ENCODE peak calls at places on chromosome X, in nine cellular contexts. T is lung, S is gastrocnemius medialis, A is upper lobe of right lung, M is left lung, G is pancreas, Z is right lobe of liver, K is body of pancreas, I is RWPE2. Q is an unnamed sample.

GRCh38 chrX:100747090-100747489 is 15.2 kb upstream of the SYTL4 start:
- ATAC-seq in G (no peak), Z (no peak), S (no peak), I (no peak), T (no peak), M (no peak), K (no peak), A (no peak), Q (no peak)

GRCh38 chrX:53095796-53096195 is 1.9 kb downstream of the KANTR start:
- ATAC-seq in M (no peak), G (no peak), S (no peak), I (no peak), Z (no peak), A (no peak), T (no peak), K (no peak), Q (no peak)

GRCh38 chrX:20235755-20236154 is 31.0 kb downstream of the RPS6KA3 start:
- ATAC-seq in A (no peak), G (no peak), I (no peak), M (no peak), S (no peak), Z (no peak), T (no peak), K (no peak), Q (no peak)

GRCh38 chrX:112746812-112747630 is 67.3 kb upstream of the LHFPL1 start:
- ATAC-seq in I (no peak), A (no peak), G (no peak), T (no peak), S (no peak), M (no peak), Z (no peak), K (no peak), Q (no peak)

GRCh38 chrX:71543316-71543715 is 10.4 kb downstream of the OGT start:
- ATAC-seq in K (peak), A (peak), I (peak), S (peak), G (peak), T (peak), M (peak), Z (no peak), Q (peak)

GRCh38 chrX:51608071-51608470 is 10.6 kb downstream of the CENPVL3 start:
- ATAC-seq in Z (no peak), G (no peak), T (no peak), K (no peak), M (no peak), S (no peak), A (no peak), I (no peak), Q (no peak)

GRCh38 chrX:130981836-130982235 is 76.3 kb upstream of the ARHGAP36 start:
- ATAC-seq in M (no peak), K (no peak), Z (no peak), S (no peak), A (no peak), T (no peak), G (no peak), I (no peak), Q (no peak)

GRCh38 chrX:27600686-27601085 is 10.5 kb downstream of the DCAF8L2 start:
- ATAC-seq in K (no peak), A (no peak), T (no peak), Z (no peak), S (no peak), G (no peak), I (peak), M (no peak), Q (no peak)

GRCh38 chrX:72294497-72294896 is 11.2 kb downstream of the CITED1 start:
- ATAC-seq in Z (no peak), G (no peak), T (no peak), S (no peak), I (no peak), A (no peak), K (no peak), M (no peak), Q (no peak)

GRCh38 chrX:107675823-107676555 is 47.7 kb downstream of the PRPS1 start:
- ATAC-seq in Z (peak), T (no peak), M (peak), S (peak), K (no peak), A (peak), G (peak), I (no peak), Q (no peak)

GRCh38 chrX:13658602-13659001 is 5.7 kb downstream of the TCEANC start:
- ATAC-seq in A (peak), M (peak), S (peak), I (peak), T (no peak), Z (peak), K (peak), G (peak), Q (no peak)

DNA sequence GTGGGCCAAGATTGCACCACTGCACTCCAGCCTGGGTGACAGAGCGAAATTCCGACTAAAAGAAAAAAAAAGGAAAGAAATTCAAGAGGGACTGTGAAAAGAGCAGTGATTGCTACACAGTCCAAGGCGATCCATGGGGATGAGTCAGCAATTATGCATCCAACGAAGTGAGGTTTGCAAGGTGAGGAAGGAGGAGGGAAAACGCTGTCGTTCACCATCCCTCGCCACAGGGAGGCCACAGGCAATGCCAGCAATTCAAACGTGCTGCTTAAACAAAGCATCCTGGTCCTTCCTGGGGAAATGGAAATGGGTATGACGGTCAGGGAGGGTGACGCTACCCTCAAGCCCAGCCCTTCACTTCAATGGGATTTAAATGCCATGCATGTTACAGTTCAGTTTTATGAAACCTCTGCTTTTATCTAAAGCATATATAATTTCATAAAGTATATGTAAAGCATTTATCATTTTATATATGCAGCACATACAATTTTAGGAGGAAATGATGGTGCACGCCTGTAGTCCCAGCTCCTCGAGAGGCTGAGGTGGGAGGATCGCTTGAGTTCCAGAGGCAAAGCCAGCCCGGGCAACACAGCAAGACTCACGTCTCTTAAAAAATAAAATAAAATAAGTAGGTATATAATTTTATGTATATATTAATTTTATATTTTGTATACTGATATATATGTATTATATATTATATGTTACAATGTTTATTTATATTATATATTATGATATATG is 108.7 kb downstream of the DHRSX start:
- ATAC-seq in Z (peak), K (peak), A (peak), M (no peak), S (no peak), T (no peak), G (peak), I (peak), Q (no peak)
- TF ChIP-seq CTCF in Z (no peak), K (no peak), A (no peak), M (no peak), S (no peak), T (no peak), G (no peak), I (peak), Q (no peak)

GRCh38 chrX:56228914-56229313 is 3.2 kb upstream of the KLF8 start:
- ATAC-seq in K (no peak), Z (no peak), A (peak), T (no peak), M (no peak), G (no peak), S (no peak), I (no peak), Q (no peak)

GRCh38 chrX:56233100-56233499 is 944 bp downstream of the KLF8 start:
- ATAC-seq in K (peak), M (peak), G (peak), I (no peak), T (no peak), S (peak), A (peak), Z (peak), Q (peak)

GRCh38 chrX:56231706-56232105 is 450 bp upstream of the KLF8 start:
- ATAC-seq in G (no peak), I (no peak), T (no peak), K (no peak), A (no peak), Z (no peak), M (no peak), S (no peak), Q (no peak)

GRCh38 chrX:56233682-56234081 is 1.5 kb downstream of the KLF8 start:
- ATAC-seq in T (peak), K (peak), I (peak), M (peak), A (peak), G (peak), S (peak), Z (peak), Q (peak)

DNA sequence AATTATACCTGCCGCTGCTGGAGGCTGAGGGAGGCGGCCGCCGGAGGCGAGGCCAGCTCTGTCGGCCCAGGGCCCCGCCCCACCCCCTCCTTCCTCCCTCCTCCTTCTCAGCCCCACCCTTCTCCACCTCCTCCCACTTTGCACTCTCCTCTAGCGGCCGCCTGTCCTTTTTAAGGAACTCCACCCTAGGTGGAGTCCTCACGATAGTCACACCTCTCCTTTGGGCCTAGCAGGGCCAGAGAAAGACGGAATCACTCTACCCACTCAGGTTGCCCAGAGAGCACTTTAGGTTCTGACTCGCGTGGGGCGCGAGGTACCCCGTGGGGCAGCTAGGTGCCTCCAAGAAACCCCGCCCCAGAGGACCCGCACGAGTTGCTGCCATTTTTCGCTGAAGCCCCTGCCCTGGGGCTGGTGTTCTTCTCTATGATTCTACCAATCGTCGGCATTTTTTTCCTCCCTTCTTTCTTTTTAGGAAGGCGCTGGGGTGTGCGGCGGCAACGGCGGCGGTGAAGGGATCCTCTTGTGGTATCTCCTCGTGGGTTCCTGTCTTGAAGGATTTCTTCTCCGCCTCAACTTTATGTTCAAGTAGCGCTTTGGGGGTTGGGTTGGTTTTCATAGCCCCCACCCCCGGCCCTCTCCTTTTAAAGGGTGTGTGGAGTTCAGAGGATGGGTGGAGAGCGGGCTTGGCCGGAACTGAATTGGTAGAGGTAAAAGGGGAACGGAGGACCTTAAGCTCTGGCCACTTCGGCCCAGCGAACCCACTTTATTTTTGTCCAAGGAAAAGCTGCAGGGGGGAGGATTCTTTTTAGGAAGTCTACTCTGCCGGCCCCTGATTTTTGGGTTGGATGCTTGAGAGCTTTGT is at the start of gene KLF8:
- ATAC-seq in S (peak), T (peak), I (peak), K (peak), G (peak), M (peak), Z (peak), A (peak), Q (peak)
- H3K4me3 ChIP-seq in S (peak), T (peak), I (peak), K (peak), G (peak), M (peak), Z (peak), A (peak), Q (peak)

GRCh38 chrX:99271641-99272040 is 1138.4 kb downstream of the PCDH19 start:
- ATAC-seq in G (no peak), Z (no peak), A (no peak), K (no peak), M (no peak), I (no peak), T (no peak), S (no peak), Q (no peak)
- TF ChIP-seq CTCF in G (no peak), Z (no peak), A (no peak), K (no peak), M (no peak), I (no peak), T (no peak), S (no peak), Q (no peak)

GRCh38 chrX:111507931-111508330 is 3.5 kb upstream of the SERTM2 start:
- ATAC-seq in M (no peak), G (no peak), S (no peak), T (no peak), Z (no peak), K (no peak), I (peak), A (no peak), Q (no peak)

GRCh38 chrX:111505783-111506182 is 5.7 kb upstream of the SERTM2 start:
- ATAC-seq in K (no peak), T (no peak), Z (no peak), A (no peak), S (no peak), G (no peak), M (no peak), I (no peak), Q (no peak)

GRCh38 chrX:111506826-111507225 is 4.6 kb upstream of the SERTM2 start:
- ATAC-seq in M (no peak), G (no peak), A (no peak), Z (no peak), K (no peak), S (no peak), T (no peak), I (no peak), Q (no peak)

GRCh38 chrX:111515298-111515697 is 3.9 kb downstream of the SERTM2 start:
- ATAC-seq in I (no peak), T (no peak), G (no peak), M (no peak), A (no peak), K (no peak), Z (peak), S (no peak), Q (no peak)

DNA sequence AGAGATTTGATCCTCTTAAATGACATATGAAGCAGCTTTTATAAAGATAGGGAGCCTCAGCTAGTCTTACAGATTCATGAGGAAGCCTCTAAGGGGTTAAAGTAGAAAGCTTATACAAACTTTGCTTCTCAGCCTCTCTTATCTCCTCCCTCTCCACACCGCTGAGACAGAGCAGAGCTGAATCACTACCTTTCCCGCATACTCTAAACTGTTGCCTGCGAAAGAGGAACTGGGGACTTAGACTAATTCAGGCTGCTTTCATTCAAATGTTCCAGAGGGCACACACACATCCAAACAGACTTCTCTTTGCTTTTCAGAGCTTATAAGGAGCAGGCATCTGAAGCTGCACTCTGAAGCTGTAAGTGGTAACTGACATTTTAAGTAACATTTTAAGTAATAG is at the start of gene SERTM2:
- ATAC-seq in M (peak), G (no peak), K (no peak), S (no peak), A (no peak), T (peak), Z (peak), I (peak), Q (no peak)
- H3K4me3 ChIP-seq in M (no peak), G (no peak), K (no peak), S (no peak), A (no peak), T (no peak), Z (peak), I (no peak), Q (no peak)

GRCh38 chrX:117743469-117744251 is 372.9 kb downstream of the KLHL13 start:
- ATAC-seq in G (peak), Z (peak), T (no peak), A (no peak), M (peak), I (no peak), K (peak), S (no peak), Q (no peak)
- TF ChIP-seq CTCF in G (peak), Z (peak), T (no peak), A (peak), M (no peak), I (peak), K (peak), S (no peak), Q (peak)

DNA sequence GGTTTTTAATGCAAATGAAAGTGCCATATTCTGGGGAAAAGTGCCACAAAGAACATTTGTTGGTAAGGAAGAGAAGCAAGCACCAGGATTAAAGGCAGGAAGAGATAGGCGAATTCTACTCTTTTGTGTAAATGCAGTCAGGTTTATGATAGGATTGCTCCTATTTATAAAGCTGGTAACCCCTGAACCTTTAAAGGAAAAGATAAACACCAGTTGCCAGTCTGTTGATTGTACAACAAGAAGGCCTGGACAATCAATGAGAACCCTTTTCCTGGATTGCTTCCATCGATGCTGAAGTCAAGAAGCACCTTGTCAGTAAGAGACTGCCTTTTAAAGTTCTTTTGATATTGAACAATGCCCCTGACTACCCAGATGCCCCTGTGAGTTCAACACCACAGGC is 158.1 kb upstream of the NRK start:
- ATAC-seq in A (no peak), I (no peak), G (no peak), T (no peak), S (no peak), Z (no peak), K (no peak), M (no peak), Q (no peak)
- H3K4me3 ChIP-seq in A (no peak), I (no peak), G (no peak), T (no peak), S (no peak), Z (no peak), K (no peak), M (no peak), Q (no peak)

GRCh38 chrX:93875621-93876282 is 201.7 kb downstream of the FAM133A start:
- ATAC-seq in G (peak), M (no peak), S (no peak), A (no peak), I (no peak), Z (no peak), K (peak), T (no peak), Q (no peak)

GRCh38 chrX:93874554-93874953 is 200.5 kb downstream of the FAM133A start:
- ATAC-seq in I (no peak), S (no peak), G (peak), T (no peak), M (peak), Z (peak), K (no peak), A (no peak), Q (no peak)
- TF ChIP-seq CTCF in I (peak), S (no peak), G (peak), T (no peak), M (no peak), Z (peak), K (peak), A (peak), Q (no peak)

GRCh38 chrX:139563251-139563650 is 32.7 kb downstream of the F9 start:
- ATAC-seq in Z (no peak), M (no peak), S (no peak), I (no peak), K (no peak), G (no peak), A (no peak), T (no peak), Q (no peak)

DNA sequence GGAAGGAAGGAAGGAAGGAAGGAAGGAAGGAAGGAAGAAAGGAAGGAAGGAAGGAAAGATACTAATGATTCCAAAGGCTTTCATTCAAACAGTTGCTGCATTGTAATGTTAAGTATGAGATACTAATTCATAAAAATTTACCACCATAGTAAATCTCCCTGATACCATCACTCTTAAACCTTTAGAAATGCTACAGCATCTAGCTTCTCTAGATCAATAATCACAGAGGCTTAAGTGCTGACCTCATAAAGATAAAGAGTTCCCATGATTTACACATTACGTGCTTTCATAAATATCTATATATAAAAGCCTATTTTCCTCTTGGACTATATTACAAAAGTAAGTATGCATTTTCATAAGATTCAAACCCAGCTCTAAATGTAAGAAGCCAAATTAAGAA is 36.4 kb downstream of the F9 start:
- ATAC-seq in A (no peak), T (no peak), M (no peak), K (no peak), G (no peak), I (no peak), Z (no peak), S (no peak), Q (no peak)
- H3K4me3 ChIP-seq in A (no peak), T (no peak), M (no peak), K (no peak), G (no peak), I (no peak), Z (no peak), S (no peak), Q (no peak)